ENCODE peak calls at places on chromosomes 12 and 14, in ten cellular contexts. One of them, this sample, is unnamed.

GRCh38 chr12:54870048-54870447 is 15.7 kb downstream of the MUCL1 start:
- DNase-seq in AG08395: no peak
- DNase-seq in GM12891: no peak
- DNase-seq in HTR-8/SVneo: no peak
- DNase-seq in sciatic nerve: no peak
- DNase-seq in activated CD8-positive, alpha-beta memory T cell treated with anti-CD3 and anti-CD28 coated beads for 4 hours: no peak
- DNase-seq in gastrocnemius medialis: no peak
- DNase-seq in AG10803: no peak
- DNase-seq in LHCN-M2: no peak
- DNase-seq in body of pancreas: no peak
- DNase-seq in this sample: no peak

GRCh38 chr14:96221109-96221650 is 16.5 kb downstream of the BDKRB2 start:
- DNase-seq in AG08395: no peak
- DNase-seq in GM12891: no peak
- DNase-seq in HTR-8/SVneo: no peak
- DNase-seq in sciatic nerve: no peak
- DNase-seq in activated CD8-positive, alpha-beta memory T cell treated with anti-CD3 and anti-CD28 coated beads for 4 hours: no peak
- DNase-seq in gastrocnemius medialis: no peak
- DNase-seq in AG10803: no peak
- DNase-seq in LHCN-M2: no peak
- DNase-seq in body of pancreas: no peak
- DNase-seq in this sample: no peak

GRCh38 chr14:32565256-32565655 is 236.2 kb downstream of the AKAP6 start:
- DNase-seq in AG08395: no peak
- DNase-seq in GM12891: no peak
- DNase-seq in HTR-8/SVneo: no peak
- DNase-seq in sciatic nerve: no peak
- DNase-seq in activated CD8-positive, alpha-beta memory T cell treated with anti-CD3 and anti-CD28 coated beads for 4 hours: no peak
- DNase-seq in gastrocnemius medialis: no peak
- DNase-seq in AG10803: no peak
- DNase-seq in LHCN-M2: no peak
- DNase-seq in body of pancreas: no peak
- DNase-seq in this sample: no peak

GRCh38 chr12:5187136-5187535 is 143.5 kb downstream of the KCNA5 start:
- DNase-seq in AG08395: no peak
- DNase-seq in GM12891: no peak
- DNase-seq in HTR-8/SVneo: no peak
- DNase-seq in sciatic nerve: no peak
- DNase-seq in activated CD8-positive, alpha-beta memory T cell treated with anti-CD3 and anti-CD28 coated beads for 4 hours: no peak
- DNase-seq in gastrocnemius medialis: no peak
- DNase-seq in AG10803: no peak
- DNase-seq in LHCN-M2: no peak
- DNase-seq in body of pancreas: no peak
- DNase-seq in this sample: no peak

GRCh38 chr12:66371982-66372381 is 69.7 kb downstream of the HELB start:
- DNase-seq in AG08395: no peak
- DNase-seq in GM12891: no peak
- DNase-seq in HTR-8/SVneo: no peak
- DNase-seq in sciatic nerve: no peak
- DNase-seq in activated CD8-positive, alpha-beta memory T cell treated with anti-CD3 and anti-CD28 coated beads for 4 hours: no peak
- DNase-seq in gastrocnemius medialis: no peak
- DNase-seq in AG10803: no peak
- DNase-seq in LHCN-M2: no peak
- DNase-seq in body of pancreas: no peak
- DNase-seq in this sample: no peak

GRCh38 chr14:50947446-50947845 is 3.2 kb upstream of the PYGL start:
- DNase-seq in AG08395: no peak
- DNase-seq in GM12891: no peak
- DNase-seq in HTR-8/SVneo: no peak
- DNase-seq in sciatic nerve: no peak
- DNase-seq in activated CD8-positive, alpha-beta memory T cell treated with anti-CD3 and anti-CD28 coated beads for 4 hours: no peak
- DNase-seq in gastrocnemius medialis: no peak
- DNase-seq in AG10803: no peak
- DNase-seq in LHCN-M2: peak; percentile 34
- DNase-seq in body of pancreas: no peak
- DNase-seq in this sample: no peak

GRCh38 chr12:27284751-27285150 is 40.7 kb downstream of the STK38L start:
- DNase-seq in AG08395: peak; percentile 67
- DNase-seq in GM12891: no peak
- DNase-seq in HTR-8/SVneo: no peak
- DNase-seq in sciatic nerve: no peak
- DNase-seq in activated CD8-positive, alpha-beta memory T cell treated with anti-CD3 and anti-CD28 coated beads for 4 hours: no peak
- DNase-seq in gastrocnemius medialis: no peak
- DNase-seq in AG10803: peak; percentile 66
- DNase-seq in LHCN-M2: peak; percentile 93
- DNase-seq in body of pancreas: no peak
- DNase-seq in this sample: no peak

GRCh38 chr14:97413991-97414717 is 617.0 kb downstream of the VRK1 start:
- DNase-seq in AG08395: no peak
- DNase-seq in GM12891: no peak
- DNase-seq in HTR-8/SVneo: no peak
- DNase-seq in sciatic nerve: no peak
- DNase-seq in activated CD8-positive, alpha-beta memory T cell treated with anti-CD3 and anti-CD28 coated beads for 4 hours: no peak
- DNase-seq in gastrocnemius medialis: no peak
- DNase-seq in AG10803: no peak
- DNase-seq in LHCN-M2: no peak
- DNase-seq in body of pancreas: no peak
- DNase-seq in this sample: no peak

GRCh38 chr12:80186727-80187217 is 87.4 kb downstream of the OTOGL start:
- DNase-seq in AG08395: peak; percentile 87
- DNase-seq in GM12891: no peak
- DNase-seq in HTR-8/SVneo: peak; percentile 62
- DNase-seq in sciatic nerve: no peak
- DNase-seq in activated CD8-positive, alpha-beta memory T cell treated with anti-CD3 and anti-CD28 coated beads for 4 hours: no peak
- DNase-seq in gastrocnemius medialis: peak; percentile 40
- DNase-seq in AG10803: peak; percentile 92
- DNase-seq in LHCN-M2: peak; percentile 94
- DNase-seq in body of pancreas: peak; percentile 75
- DNase-seq in this sample: peak; percentile 72

GRCh38 chr12:59499774-59500173 is 96.1 kb upstream of the SLC16A7 start:
- DNase-seq in AG08395: no peak
- DNase-seq in GM12891: no peak
- DNase-seq in HTR-8/SVneo: no peak
- DNase-seq in sciatic nerve: no peak
- DNase-seq in activated CD8-positive, alpha-beta memory T cell treated with anti-CD3 and anti-CD28 coated beads for 4 hours: no peak
- DNase-seq in gastrocnemius medialis: no peak
- DNase-seq in AG10803: no peak
- DNase-seq in LHCN-M2: no peak
- DNase-seq in body of pancreas: no peak
- DNase-seq in this sample: no peak

GRCh38 chr12:82099216-82099615 is 259.0 kb downstream of the CCDC59 start:
- DNase-seq in AG08395: peak; percentile 9
- DNase-seq in GM12891: no peak
- DNase-seq in HTR-8/SVneo: peak; percentile 1
- DNase-seq in sciatic nerve: no peak
- DNase-seq in activated CD8-positive, alpha-beta memory T cell treated with anti-CD3 and anti-CD28 coated beads for 4 hours: no peak
- DNase-seq in gastrocnemius medialis: no peak
- DNase-seq in AG10803: no peak
- DNase-seq in LHCN-M2: no peak
- DNase-seq in body of pancreas: no peak
- DNase-seq in this sample: no peak

GRCh38 chr12:50537538-50537919 is 32.7 kb downstream of the DIP2B start:
- DNase-seq in AG08395: peak; percentile 67
- DNase-seq in GM12891: no peak
- DNase-seq in HTR-8/SVneo: peak; percentile 66
- DNase-seq in sciatic nerve: no peak
- DNase-seq in activated CD8-positive, alpha-beta memory T cell treated with anti-CD3 and anti-CD28 coated beads for 4 hours: no peak
- DNase-seq in gastrocnemius medialis: no peak
- DNase-seq in AG10803: peak; percentile 58
- DNase-seq in LHCN-M2: peak; percentile 77
- DNase-seq in body of pancreas: no peak
- DNase-seq in this sample: no peak

GRCh38 chr14:76293923-76294322 is 82.0 kb upstream of the ESRRB start:
- DNase-seq in AG08395: no peak
- DNase-seq in GM12891: no peak
- DNase-seq in HTR-8/SVneo: no peak
- DNase-seq in sciatic nerve: no peak
- DNase-seq in activated CD8-positive, alpha-beta memory T cell treated with anti-CD3 and anti-CD28 coated beads for 4 hours: no peak
- DNase-seq in gastrocnemius medialis: no peak
- DNase-seq in AG10803: no peak
- DNase-seq in LHCN-M2: no peak
- DNase-seq in body of pancreas: peak; percentile 67
- DNase-seq in this sample: no peak

GRCh38 chr12:14993537-14994266 is 20.9 kb downstream of the PDE6H start:
- DNase-seq in AG08395: peak; percentile 69
- DNase-seq in GM12891: no peak
- DNase-seq in HTR-8/SVneo: peak; percentile 3
- DNase-seq in sciatic nerve: no peak
- DNase-seq in activated CD8-positive, alpha-beta memory T cell treated with anti-CD3 and anti-CD28 coated beads for 4 hours: peak; percentile 13
- DNase-seq in gastrocnemius medialis: no peak
- DNase-seq in AG10803: peak; percentile 54
- DNase-seq in LHCN-M2: peak; percentile 55
- DNase-seq in body of pancreas: no peak
- DNase-seq in this sample: no peak

GRCh38 chr12:70806827-70807226 is 113.7 kb downstream of the PTPRR start:
- DNase-seq in AG08395: no peak
- DNase-seq in GM12891: no peak
- DNase-seq in HTR-8/SVneo: no peak
- DNase-seq in sciatic nerve: no peak
- DNase-seq in activated CD8-positive, alpha-beta memory T cell treated with anti-CD3 and anti-CD28 coated beads for 4 hours: no peak
- DNase-seq in gastrocnemius medialis: no peak
- DNase-seq in AG10803: no peak
- DNase-seq in LHCN-M2: no peak
- DNase-seq in body of pancreas: no peak
- DNase-seq in this sample: no peak

GRCh38 chr12:6231359-6232268 is 31.4 kb downstream of the CD9 start:
- DNase-seq in AG08395: no peak
- DNase-seq in GM12891: no peak
- DNase-seq in HTR-8/SVneo: no peak
- DNase-seq in sciatic nerve: no peak
- DNase-seq in activated CD8-positive, alpha-beta memory T cell treated with anti-CD3 and anti-CD28 coated beads for 4 hours: no peak
- DNase-seq in gastrocnemius medialis: no peak
- DNase-seq in AG10803: no peak
- DNase-seq in LHCN-M2: no peak
- DNase-seq in body of pancreas: peak; percentile 20
- DNase-seq in this sample: no peak

GRCh38 chr14:75689012-75689411 is 28.0 kb downstream of the TTLL5 start:
- DNase-seq in AG08395: peak; percentile 57
- DNase-seq in GM12891: no peak
- DNase-seq in HTR-8/SVneo: no peak
- DNase-seq in sciatic nerve: no peak
- DNase-seq in activated CD8-positive, alpha-beta memory T cell treated with anti-CD3 and anti-CD28 coated beads for 4 hours: no peak
- DNase-seq in gastrocnemius medialis: peak; percentile 51
- DNase-seq in AG10803: peak; percentile 65
- DNase-seq in LHCN-M2: peak; percentile 7
- DNase-seq in body of pancreas: peak; percentile 3
- DNase-seq in this sample: no peak

GRCh38 chr14:69317780-69318179 is 57.8 kb downstream of the GALNT16 start:
- DNase-seq in AG08395: no peak
- DNase-seq in GM12891: no peak
- DNase-seq in HTR-8/SVneo: no peak
- DNase-seq in sciatic nerve: peak; percentile 61
- DNase-seq in activated CD8-positive, alpha-beta memory T cell treated with anti-CD3 and anti-CD28 coated beads for 4 hours: no peak
- DNase-seq in gastrocnemius medialis: no peak
- DNase-seq in AG10803: no peak
- DNase-seq in LHCN-M2: no peak
- DNase-seq in body of pancreas: peak; percentile 20
- DNase-seq in this sample: no peak

GRCh38 chr12:16358896-16359295 is 11.5 kb downstream of the MGST1 start:
- DNase-seq in AG08395: no peak
- DNase-seq in GM12891: no peak
- DNase-seq in HTR-8/SVneo: no peak
- DNase-seq in sciatic nerve: no peak
- DNase-seq in activated CD8-positive, alpha-beta memory T cell treated with anti-CD3 and anti-CD28 coated beads for 4 hours: no peak
- DNase-seq in gastrocnemius medialis: no peak
- DNase-seq in AG10803: peak; percentile 8
- DNase-seq in LHCN-M2: no peak
- DNase-seq in body of pancreas: no peak
- DNase-seq in this sample: peak; percentile 38

GRCh38 chr14:51004352-51004800 is 60.1 kb upstream of the PYGL start:
- DNase-seq in AG08395: peak; percentile 28
- DNase-seq in GM12891: no peak
- DNase-seq in HTR-8/SVneo: no peak
- DNase-seq in sciatic nerve: no peak
- DNase-seq in activated CD8-positive, alpha-beta memory T cell treated with anti-CD3 and anti-CD28 coated beads for 4 hours: no peak
- DNase-seq in gastrocnemius medialis: peak; percentile 72
- DNase-seq in AG10803: peak; percentile 64
- DNase-seq in LHCN-M2: no peak
- DNase-seq in body of pancreas: no peak
- DNase-seq in this sample: no peak

GRCh38 chr14:88013750-88014349 is 8.9 kb downstream of the GPR65 start:
- DNase-seq in AG08395: peak; percentile 79
- DNase-seq in GM12891: no peak
- DNase-seq in HTR-8/SVneo: peak; percentile 29
- DNase-seq in sciatic nerve: peak; percentile 81
- DNase-seq in activated CD8-positive, alpha-beta memory T cell treated with anti-CD3 and anti-CD28 coated beads for 4 hours: no peak
- DNase-seq in gastrocnemius medialis: peak; percentile 53
- DNase-seq in AG10803: peak; percentile 74
- DNase-seq in LHCN-M2: peak; percentile 62
- DNase-seq in body of pancreas: peak; percentile 87
- DNase-seq in this sample: peak; percentile 71

GRCh38 chr14:97298775-97299174 is 501.6 kb downstream of the VRK1 start:
- DNase-seq in AG08395: no peak
- DNase-seq in GM12891: no peak
- DNase-seq in HTR-8/SVneo: no peak
- DNase-seq in sciatic nerve: no peak
- DNase-seq in activated CD8-positive, alpha-beta memory T cell treated with anti-CD3 and anti-CD28 coated beads for 4 hours: no peak
- DNase-seq in gastrocnemius medialis: no peak
- DNase-seq in AG10803: no peak
- DNase-seq in LHCN-M2: no peak
- DNase-seq in body of pancreas: no peak
- DNase-seq in this sample: no peak

GRCh38 chr12:108833757-108834472 is 23.5 kb downstream of the SSH1 start:
- DNase-seq in AG08395: peak; percentile 70
- DNase-seq in GM12891: no peak
- DNase-seq in HTR-8/SVneo: no peak
- DNase-seq in sciatic nerve: peak; percentile 79
- DNase-seq in activated CD8-positive, alpha-beta memory T cell treated with anti-CD3 and anti-CD28 coated beads for 4 hours: no peak
- DNase-seq in gastrocnemius medialis: peak; percentile 47
- DNase-seq in AG10803: peak; percentile 95
- DNase-seq in LHCN-M2: peak; percentile 67
- DNase-seq in body of pancreas: peak; percentile 57
- DNase-seq in this sample: no peak

GRCh38 chr12:53048780-53049401 is 974 bp upstream of the TNS2 start:
- DNase-seq in AG08395: no peak
- DNase-seq in GM12891: no peak
- DNase-seq in HTR-8/SVneo: no peak
- DNase-seq in sciatic nerve: peak; percentile 83
- DNase-seq in activated CD8-positive, alpha-beta memory T cell treated with anti-CD3 and anti-CD28 coated beads for 4 hours: no peak
- DNase-seq in gastrocnemius medialis: peak; percentile 74
- DNase-seq in AG10803: peak; percentile 53
- DNase-seq in LHCN-M2: peak; percentile 80
- DNase-seq in body of pancreas: peak; percentile 70
- DNase-seq in this sample: no peak

GRCh38 chr12:129076466-129077325 is 223.4 kb downstream of the GLT1D1 start:
- DNase-seq in AG08395: no peak
- DNase-seq in GM12891: no peak
- DNase-seq in HTR-8/SVneo: no peak
- DNase-seq in sciatic nerve: no peak
- DNase-seq in activated CD8-positive, alpha-beta memory T cell treated with anti-CD3 and anti-CD28 coated beads for 4 hours: no peak
- DNase-seq in gastrocnemius medialis: no peak
- DNase-seq in AG10803: no peak
- DNase-seq in LHCN-M2: no peak
- DNase-seq in body of pancreas: no peak
- DNase-seq in this sample: no peak